ENCODE peak calls at places on chromosomes 5 and 9, in nine cellular contexts. F is frontal cortex; S is skeletal muscle cell; T is kidney glomerular epithelial cell; E is stimulated activated CD4-positive, alpha-beta T cell treated with anti-CD3 and anti-CD28 coated beads, Interleukin-1b, Interleukin-23, amount 100 ng/mL, for 24 hours; G is SJSA1; X is iris pigment epithelial cell; K is NCI-H1694 treated with DMSO at 0.1 percent for 48 hours; Q is ovary. M is an unnamed sample.

GRCh38 chr5:135139397-135140134 is 105.5 kb upstream of the PITX1 start:
- DNase-seq in F (peak), S (peak), T (peak), E (no peak), G (peak), X (peak), K (no peak), Q (no peak), M (peak)

GRCh38 chr9:3879731-3880493 is 354.1 kb upstream of the RFX3 start:
- DNase-seq in F (no peak), S (no peak), T (peak), E (no peak), G (no peak), X (peak), K (peak), Q (no peak), M (no peak)

GRCh38 chr9:35552837-35553236 is 52.2 kb upstream of the TESK1 start:
- DNase-seq in F (no peak), S (no peak), T (no peak), E (no peak), G (no peak), X (peak), K (no peak), Q (no peak), M (no peak)

GRCh38 chr9:120439147-120439546 is 140.8 kb downstream of the CDK5RAP2 start:
- DNase-seq in F (no peak), S (no peak), T (no peak), E (no peak), G (no peak), X (peak), K (peak), Q (no peak), M (peak)

GRCh38 chr5:146718628-146719027 is 159.9 kb downstream of the PPP2R2B start:
- DNase-seq in F (no peak), S (no peak), T (no peak), E (no peak), G (no peak), X (no peak), K (no peak), Q (no peak), M (no peak)

GRCh38 chr5:118692811-118693342 is 295.5 kb downstream of the DTWD2 start:
- DNase-seq in F (no peak), S (no peak), T (no peak), E (no peak), G (no peak), X (no peak), K (peak), Q (no peak), M (no peak)

GRCh38 chr5:132677191-132677590 is 3.4 kb downstream of the IL4 start:
- DNase-seq in F (no peak), S (peak), T (peak), E (no peak), G (peak), X (peak), K (no peak), Q (no peak), M (no peak)

GRCh38 chr5:146652547-146652946 is 136.6 kb upstream of the GPR151 start:
- DNase-seq in F (no peak), S (no peak), T (no peak), E (no peak), G (no peak), X (no peak), K (no peak), Q (no peak), M (no peak)

GRCh38 chr9:2157277-2158105 is 142.3 kb downstream of the SMARCA2 start:
- DNase-seq in F (no peak), S (peak), T (peak), E (peak), G (peak), X (peak), K (no peak), Q (peak), M (peak)

GRCh38 chr9:12819436-12820185 is 44.8 kb downstream of the LURAP1L start:
- DNase-seq in F (no peak), S (no peak), T (no peak), E (no peak), G (no peak), X (no peak), K (no peak), Q (no peak), M (no peak)